ENCODE peak calls at places on chromosomes 16 and 17, in six cellular contexts. One of them, this sample, is unnamed.

GRCh38 chr17:62718420-62718819 is 89.7 kb downstream of the MARCHF10 start:
- DNase-seq in keratinocyte: no peak
- DNase-seq in HCT116: no peak
- DNase-seq in EL: peak
- DNase-seq in GM12892: no peak
- DNase-seq in epithelial cell of esophagus: no peak
- DNase-seq in this sample: no peak

GRCh38 chr17:73609688-73610210 is 34.5 kb downstream of the SDK2 start:
- DNase-seq in keratinocyte: no peak
- DNase-seq in HCT116: no peak
- DNase-seq in EL: no peak
- DNase-seq in GM12892: no peak
- DNase-seq in epithelial cell of esophagus: no peak
- DNase-seq in this sample: no peak

GRCh38 chr16:50839356-50839755 is 97.5 kb downstream of the CYLD start:
- DNase-seq in keratinocyte: no peak
- DNase-seq in HCT116: no peak
- DNase-seq in EL: no peak
- DNase-seq in GM12892: no peak
- DNase-seq in epithelial cell of esophagus: no peak
- DNase-seq in this sample: no peak

GRCh38 chr16:1538804-1539520 is 5.5 kb downstream of the TMEM204 start:
- DNase-seq in keratinocyte: no peak
- DNase-seq in HCT116: no peak
- DNase-seq in EL: no peak
- DNase-seq in GM12892: no peak
- DNase-seq in epithelial cell of esophagus: no peak
- DNase-seq in this sample: no peak

GRCh38 chr17:47400333-47400732 is 76.6 kb downstream of the EFCAB13 start:
- DNase-seq in keratinocyte: no peak
- DNase-seq in HCT116: no peak
- DNase-seq in EL: no peak
- DNase-seq in GM12892: no peak
- DNase-seq in epithelial cell of esophagus: no peak
- DNase-seq in this sample: no peak

GRCh38 chr17:39485555-39485954 is 24.3 kb downstream of the CDK12 start:
- DNase-seq in keratinocyte: peak
- DNase-seq in HCT116: peak
- DNase-seq in EL: peak
- DNase-seq in GM12892: no peak
- DNase-seq in epithelial cell of esophagus: peak
- DNase-seq in this sample: no peak

GRCh38 chr16:2768403-2769089 is 8.5 kb downstream of the ELOB start:
- DNase-seq in keratinocyte: no peak
- DNase-seq in HCT116: no peak
- DNase-seq in EL: no peak
- DNase-seq in GM12892: no peak
- DNase-seq in epithelial cell of esophagus: peak
- DNase-seq in this sample: no peak

GRCh38 chr16:23578096-23578830 is 17.9 kb downstream of the NDUFAB1 start:
- DNase-seq in keratinocyte: no peak
- DNase-seq in HCT116: no peak
- DNase-seq in EL: no peak
- DNase-seq in GM12892: no peak
- DNase-seq in epithelial cell of esophagus: peak
- DNase-seq in this sample: no peak

GRCh38 chr16:3578610-3579551 is 1.7 kb upstream of the NLRC3 start:
- DNase-seq in keratinocyte: no peak
- DNase-seq in HCT116: no peak
- DNase-seq in EL: peak
- DNase-seq in GM12892: peak
- DNase-seq in epithelial cell of esophagus: no peak
- DNase-seq in this sample: peak

GRCh38 chr17:75124041-75124818 is 7.3 kb downstream of the NT5C start:
- DNase-seq in keratinocyte: peak
- DNase-seq in HCT116: peak
- DNase-seq in EL: peak
- DNase-seq in GM12892: no peak
- DNase-seq in epithelial cell of esophagus: peak
- DNase-seq in this sample: peak

GRCh38 chr17:882827-883585 is 96.6 kb downstream of the NXN start:
- DNase-seq in keratinocyte: no peak
- DNase-seq in HCT116: no peak
- DNase-seq in EL: peak
- DNase-seq in GM12892: no peak
- DNase-seq in epithelial cell of esophagus: peak
- DNase-seq in this sample: no peak

GRCh38 chr17:81583589-81584337 is 31.6 kb upstream of the FAAP100 start:
- DNase-seq in keratinocyte: no peak
- DNase-seq in HCT116: no peak
- DNase-seq in EL: no peak
- DNase-seq in GM12892: no peak
- DNase-seq in epithelial cell of esophagus: no peak
- DNase-seq in this sample: no peak

GRCh38 chr16:68380676-68381362 is 67.5 kb downstream of the SMPD3 start:
- DNase-seq in keratinocyte: no peak
- DNase-seq in HCT116: no peak
- DNase-seq in EL: no peak
- DNase-seq in GM12892: no peak
- DNase-seq in epithelial cell of esophagus: no peak
- DNase-seq in this sample: no peak

GRCh38 chr17:70564006-70564620 is 394.8 kb downstream of the KCNJ2 start:
- DNase-seq in keratinocyte: no peak
- DNase-seq in HCT116: no peak
- DNase-seq in EL: no peak
- DNase-seq in GM12892: no peak
- DNase-seq in epithelial cell of esophagus: peak
- DNase-seq in this sample: no peak

GRCh38 chr17:61720016-61720795 is 129.2 kb upstream of the NACA2 start:
- DNase-seq in keratinocyte: no peak
- DNase-seq in HCT116: no peak
- DNase-seq in EL: peak
- DNase-seq in GM12892: no peak
- DNase-seq in epithelial cell of esophagus: peak
- DNase-seq in this sample: no peak

GRCh38 chr17:31802502-31802901 is 56.5 kb downstream of the COPRS start:
- DNase-seq in keratinocyte: no peak
- DNase-seq in HCT116: peak
- DNase-seq in EL: no peak
- DNase-seq in GM12892: no peak
- DNase-seq in epithelial cell of esophagus: no peak
- DNase-seq in this sample: peak

GRCh38 chr16:28297784-28298510 is 5.6 kb downstream of the SBK1 start:
- DNase-seq in keratinocyte: no peak
- DNase-seq in HCT116: no peak
- DNase-seq in EL: no peak
- DNase-seq in GM12892: no peak
- DNase-seq in epithelial cell of esophagus: no peak
- DNase-seq in this sample: no peak

GRCh38 chr17:61442878-61443474 is 9.2 kb upstream of the TBX4 start:
- DNase-seq in keratinocyte: no peak
- DNase-seq in HCT116: no peak
- DNase-seq in EL: no peak
- DNase-seq in GM12892: no peak
- DNase-seq in epithelial cell of esophagus: no peak
- DNase-seq in this sample: no peak

GRCh38 chr16:71900336-71900735 is 5.0 kb downstream of the IST1 start:
- DNase-seq in keratinocyte: no peak
- DNase-seq in HCT116: no peak
- DNase-seq in EL: peak
- DNase-seq in GM12892: no peak
- DNase-seq in epithelial cell of esophagus: no peak
- DNase-seq in this sample: no peak

GRCh38 chr17:78618264-78619066 is 41.3 kb upstream of the DNAH17 start:
- DNase-seq in keratinocyte: no peak
- DNase-seq in HCT116: no peak
- DNase-seq in EL: no peak
- DNase-seq in GM12892: no peak
- DNase-seq in epithelial cell of esophagus: no peak
- DNase-seq in this sample: no peak